ENCODE peak calls at places on chromosome 18, in six cellular contexts. One of them, this sample, is unnamed.

GRCh38 chr18:688322-688721 is 24.1 kb downstream of the ENOSF1 start:
- DNase-seq in Calu3: no peak
- DNase-seq in foreskin fibroblast: no peak
- DNase-seq in bronchial epithelial cell: no peak
- DNase-seq in nephron progenitor cell: no peak
- DNase-seq in NB4: no peak
- DNase-seq in this sample: no peak

GRCh38 chr18:49031511-49032188 is 80.9 kb upstream of the SMAD7 start:
- DNase-seq in bronchial epithelial cell: no peak
- DNase-seq in nephron progenitor cell: no peak
- DNase-seq in Calu3: no peak
- DNase-seq in NB4: no peak
- DNase-seq in foreskin fibroblast: no peak
- DNase-seq in this sample: no peak

GRCh38 chr18:76544511-76545350 is 49.7 kb upstream of the ZNF516 start:
- DNase-seq in NB4: peak
- DNase-seq in nephron progenitor cell: no peak
- DNase-seq in Calu3: no peak
- DNase-seq in foreskin fibroblast: no peak
- DNase-seq in bronchial epithelial cell: no peak
- DNase-seq in this sample: no peak

GRCh38 chr18:68033466-68033865 is 516.9 kb upstream of the DSEL start:
- DNase-seq in nephron progenitor cell: no peak
- DNase-seq in bronchial epithelial cell: no peak
- DNase-seq in foreskin fibroblast: peak
- DNase-seq in NB4: no peak
- DNase-seq in Calu3: no peak
- DNase-seq in this sample: no peak

GRCh38 chr18:56309104-56309503 is 329.3 kb downstream of the TXNL1 start:
- DNase-seq in foreskin fibroblast: no peak
- DNase-seq in Calu3: no peak
- DNase-seq in nephron progenitor cell: no peak
- DNase-seq in bronchial epithelial cell: peak
- DNase-seq in NB4: no peak
- DNase-seq in this sample: no peak

GRCh38 chr18:26482567-26482966 is 65.8 kb downstream of the KCTD1 start:
- DNase-seq in nephron progenitor cell: no peak
- DNase-seq in Calu3: peak
- DNase-seq in bronchial epithelial cell: no peak
- DNase-seq in NB4: no peak
- DNase-seq in foreskin fibroblast: no peak
- DNase-seq in this sample: no peak

GRCh38 chr18:55322176-55322735 is 265.7 kb downstream of the TCF4 start:
- DNase-seq in bronchial epithelial cell: peak
- DNase-seq in foreskin fibroblast: peak
- DNase-seq in nephron progenitor cell: peak
- DNase-seq in NB4: peak
- DNase-seq in Calu3: no peak
- DNase-seq in this sample: peak

GRCh38 chr18:56381151-56381550 is 257.2 kb downstream of the TXNL1 start:
- DNase-seq in Calu3: no peak
- DNase-seq in bronchial epithelial cell: no peak
- DNase-seq in foreskin fibroblast: no peak
- DNase-seq in NB4: no peak
- DNase-seq in nephron progenitor cell: no peak
- DNase-seq in this sample: no peak

GRCh38 chr18:67672142-67672541 is 155.6 kb upstream of the DSEL start:
- DNase-seq in NB4: no peak
- DNase-seq in Calu3: no peak
- DNase-seq in bronchial epithelial cell: peak
- DNase-seq in nephron progenitor cell: no peak
- DNase-seq in foreskin fibroblast: peak
- DNase-seq in this sample: no peak

GRCh38 chr18:70464343-70465114 is 175.7 kb downstream of the SOCS6 start:
- DNase-seq in bronchial epithelial cell: peak
- DNase-seq in Calu3: peak
- DNase-seq in nephron progenitor cell: peak
- DNase-seq in foreskin fibroblast: peak
- DNase-seq in NB4: peak
- DNase-seq in this sample: peak

DNA sequence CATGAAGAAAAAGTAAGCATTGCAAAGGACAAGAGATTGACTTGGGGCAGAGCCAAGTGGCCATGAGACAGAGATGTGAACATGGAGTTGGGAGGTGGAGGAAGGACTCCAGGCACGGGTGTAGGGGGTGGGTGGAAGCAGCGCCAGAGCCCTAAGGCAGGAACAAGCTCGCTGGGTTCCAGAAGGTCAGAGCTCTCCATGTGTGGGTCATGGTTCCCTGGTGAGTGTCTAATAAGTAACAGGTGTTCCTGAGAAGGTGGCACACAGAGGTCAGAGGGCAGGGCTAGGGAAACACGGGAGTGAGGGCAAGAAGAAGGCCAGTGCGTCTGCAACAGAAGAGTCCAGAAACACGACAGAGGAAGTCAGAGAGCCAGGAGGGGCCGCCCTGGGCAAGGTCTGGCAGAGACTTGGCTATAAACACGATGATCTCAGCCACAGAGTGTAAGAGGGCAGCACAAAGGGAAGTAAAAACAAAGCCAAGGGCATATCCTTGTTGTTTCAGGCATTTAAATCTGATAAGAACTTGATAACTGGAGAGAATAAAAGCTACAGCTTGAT is 260.8 kb downstream of the TGIF1 start:
- DNase-seq in nephron progenitor cell: no peak
- DNase-seq in foreskin fibroblast: peak
- DNase-seq in bronchial epithelial cell: peak
- DNase-seq in NB4: peak
- DNase-seq in Calu3: peak
- DNase-seq in this sample: peak
- TF ChIP-seq CTCF in nephron progenitor cell: no peak
- TF ChIP-seq CTCF in foreskin fibroblast: no peak
- TF ChIP-seq CTCF in bronchial epithelial cell: no peak
- TF ChIP-seq CTCF in NB4: no peak
- TF ChIP-seq CTCF in Calu3: no peak
- TF ChIP-seq CTCF in this sample: no peak

GRCh38 chr18:50192903-50193795 is 1.8 kb downstream of the MYO5B start:
- DNase-seq in nephron progenitor cell: peak
- DNase-seq in foreskin fibroblast: no peak
- DNase-seq in NB4: no peak
- DNase-seq in bronchial epithelial cell: peak
- DNase-seq in Calu3: peak
- DNase-seq in this sample: no peak

GRCh38 chr18:50196261-50196660 is 1.3 kb upstream of the MYO5B start:
- DNase-seq in NB4: no peak
- DNase-seq in Calu3: no peak
- DNase-seq in foreskin fibroblast: no peak
- DNase-seq in bronchial epithelial cell: no peak
- DNase-seq in nephron progenitor cell: no peak
- DNase-seq in this sample: no peak

GRCh38 chr18:50195689-50196088 is 742 bp upstream of the MYO5B start:
- DNase-seq in NB4: no peak
- DNase-seq in nephron progenitor cell: no peak
- DNase-seq in foreskin fibroblast: no peak
- DNase-seq in bronchial epithelial cell: no peak
- DNase-seq in Calu3: no peak
- DNase-seq in this sample: no peak

GRCh38 chr18:50193796-50194622 is 938 bp downstream of the MYO5B start:
- DNase-seq in NB4: no peak
- DNase-seq in Calu3: peak
- DNase-seq in foreskin fibroblast: no peak
- DNase-seq in bronchial epithelial cell: no peak
- DNase-seq in nephron progenitor cell: peak
- DNase-seq in this sample: peak

GRCh38 chr18:50194623-50195532 is at the start of gene MYO5B:
- DNase-seq in foreskin fibroblast: no peak
- DNase-seq in nephron progenitor cell: peak
- DNase-seq in bronchial epithelial cell: peak
- DNase-seq in NB4: no peak
- DNase-seq in Calu3: peak
- DNase-seq in this sample: peak
- TF ChIP-seq CTCF in foreskin fibroblast: no peak
- TF ChIP-seq CTCF in nephron progenitor cell: no peak
- TF ChIP-seq CTCF in bronchial epithelial cell: peak
- TF ChIP-seq CTCF in NB4: no peak
- TF ChIP-seq CTCF in Calu3: peak
- TF ChIP-seq CTCF in this sample: peak

GRCh38 chr18:23095463-23095862 is 39.8 kb upstream of the CABLES1 start:
- DNase-seq in Calu3: no peak
- DNase-seq in NB4: no peak
- DNase-seq in foreskin fibroblast: no peak
- DNase-seq in nephron progenitor cell: no peak
- DNase-seq in bronchial epithelial cell: no peak
- DNase-seq in this sample: no peak
- TF ChIP-seq CTCF in Calu3: no peak
- TF ChIP-seq CTCF in NB4: no peak
- TF ChIP-seq CTCF in foreskin fibroblast: no peak
- TF ChIP-seq CTCF in nephron progenitor cell: no peak
- TF ChIP-seq CTCF in bronchial epithelial cell: no peak
- TF ChIP-seq CTCF in this sample: no peak

GRCh38 chr18:54224379-54225014 is at the start of gene MBD2:
- DNase-seq in foreskin fibroblast: peak
- DNase-seq in nephron progenitor cell: peak
- DNase-seq in Calu3: peak
- DNase-seq in bronchial epithelial cell: peak
- DNase-seq in NB4: peak
- DNase-seq in this sample: peak
- TF ChIP-seq CTCF in foreskin fibroblast: no peak
- TF ChIP-seq CTCF in nephron progenitor cell: no peak
- TF ChIP-seq CTCF in Calu3: no peak
- TF ChIP-seq CTCF in bronchial epithelial cell: no peak
- TF ChIP-seq CTCF in NB4: peak
- TF ChIP-seq CTCF in this sample: no peak

DNA sequence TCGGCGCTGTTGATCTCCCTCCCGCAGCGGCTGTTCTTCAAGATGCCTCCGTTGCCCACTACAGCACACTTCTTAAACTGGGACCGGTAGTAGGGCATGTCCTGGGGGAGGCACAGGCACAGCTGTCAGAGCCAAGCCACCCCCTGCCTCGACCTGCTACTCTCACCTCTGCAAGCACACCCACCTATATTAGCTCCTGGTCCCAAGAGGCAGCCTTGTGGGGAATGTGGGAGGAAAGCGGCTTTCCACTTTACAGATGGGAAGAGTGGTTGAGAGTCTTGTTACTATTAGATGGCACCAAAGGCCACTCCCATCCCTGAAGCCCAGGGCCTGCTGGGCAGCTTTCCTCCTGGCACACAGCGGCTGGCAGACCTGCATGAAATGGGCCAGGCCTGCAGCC is 29.2 kb upstream of the LOXHD1 start:
- DNase-seq in bronchial epithelial cell: no peak
- DNase-seq in nephron progenitor cell: no peak
- DNase-seq in Calu3: no peak
- DNase-seq in foreskin fibroblast: no peak
- DNase-seq in NB4: no peak
- DNase-seq in this sample: no peak
- TF ChIP-seq CTCF in bronchial epithelial cell: no peak
- TF ChIP-seq CTCF in nephron progenitor cell: no peak
- TF ChIP-seq CTCF in Calu3: no peak
- TF ChIP-seq CTCF in foreskin fibroblast: no peak
- TF ChIP-seq CTCF in NB4: no peak
- TF ChIP-seq CTCF in this sample: no peak

DNA sequence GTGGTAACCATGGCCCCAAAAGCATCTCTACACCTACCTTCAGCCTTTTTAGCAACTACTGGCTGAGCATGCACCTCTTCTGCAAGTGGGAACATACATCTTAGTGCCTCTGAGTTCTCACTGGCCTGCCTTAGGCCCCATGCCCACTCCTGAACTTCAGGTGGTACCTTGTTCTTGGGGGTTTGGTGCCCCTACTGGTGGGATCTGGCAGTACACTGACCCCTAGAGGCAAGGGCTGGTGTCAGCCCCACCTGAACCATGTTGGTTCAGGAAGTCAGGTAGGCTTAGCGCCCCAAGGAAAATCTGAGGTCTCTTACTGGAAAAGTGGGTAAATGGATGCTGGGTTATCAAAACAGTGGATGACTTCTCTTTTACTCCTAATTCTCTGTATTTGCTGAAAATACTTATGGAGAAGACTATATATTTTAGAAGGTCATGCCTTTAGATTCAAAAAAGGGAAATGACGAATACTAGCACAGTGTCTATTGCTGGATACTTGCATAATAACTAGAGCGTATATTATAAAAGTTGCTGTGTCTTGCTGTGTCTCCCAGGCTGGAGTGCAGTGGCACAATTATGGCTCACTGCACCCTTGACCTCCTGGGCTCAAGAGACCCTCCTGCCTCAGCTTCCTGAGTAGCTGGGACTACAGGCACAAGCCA is 84.6 kb downstream of the RAB31 start:
- DNase-seq in bronchial epithelial cell: no peak
- DNase-seq in Calu3: peak
- DNase-seq in NB4: peak
- DNase-seq in nephron progenitor cell: peak
- DNase-seq in foreskin fibroblast: no peak
- DNase-seq in this sample: peak
- TF ChIP-seq CTCF in bronchial epithelial cell: peak
- TF ChIP-seq CTCF in Calu3: peak
- TF ChIP-seq CTCF in NB4: peak
- TF ChIP-seq CTCF in nephron progenitor cell: peak
- TF ChIP-seq CTCF in foreskin fibroblast: no peak
- TF ChIP-seq CTCF in this sample: peak

GRCh38 chr18:23920054-23920453 is 94.5 kb upstream of the TTC39C start:
- DNase-seq in NB4: no peak
- DNase-seq in foreskin fibroblast: no peak
- DNase-seq in nephron progenitor cell: no peak
- DNase-seq in Calu3: no peak
- DNase-seq in bronchial epithelial cell: peak
- DNase-seq in this sample: no peak

GRCh38 chr18:23924813-23925212 is 89.7 kb upstream of the TTC39C start:
- DNase-seq in Calu3: no peak
- DNase-seq in foreskin fibroblast: peak
- DNase-seq in NB4: no peak
- DNase-seq in nephron progenitor cell: no peak
- DNase-seq in bronchial epithelial cell: no peak
- DNase-seq in this sample: no peak

GRCh38 chr18:23922939-23923338 is 91.6 kb upstream of the TTC39C start:
- DNase-seq in Calu3: no peak
- DNase-seq in foreskin fibroblast: no peak
- DNase-seq in NB4: peak
- DNase-seq in nephron progenitor cell: no peak
- DNase-seq in bronchial epithelial cell: no peak
- DNase-seq in this sample: no peak

GRCh38 chr18:23918395-23919032 is 96.0 kb upstream of the TTC39C start:
- DNase-seq in Calu3: peak
- DNase-seq in foreskin fibroblast: peak
- DNase-seq in NB4: peak
- DNase-seq in bronchial epithelial cell: peak
- DNase-seq in nephron progenitor cell: peak
- DNase-seq in this sample: peak

GRCh38 chr18:23921716-23922285 is 92.8 kb upstream of the TTC39C start:
- DNase-seq in foreskin fibroblast: no peak
- DNase-seq in bronchial epithelial cell: no peak
- DNase-seq in nephron progenitor cell: no peak
- DNase-seq in Calu3: no peak
- DNase-seq in NB4: peak
- DNase-seq in this sample: no peak
- TF ChIP-seq CTCF in foreskin fibroblast: no peak
- TF ChIP-seq CTCF in bronchial epithelial cell: no peak
- TF ChIP-seq CTCF in nephron progenitor cell: no peak
- TF ChIP-seq CTCF in Calu3: no peak
- TF ChIP-seq CTCF in NB4: no peak
- TF ChIP-seq CTCF in this sample: no peak

GRCh38 chr18:8786766-8787670 is 81.7 kb downstream of the MTCL1 start:
- DNase-seq in nephron progenitor cell: no peak
- DNase-seq in Calu3: no peak
- DNase-seq in foreskin fibroblast: no peak
- DNase-seq in bronchial epithelial cell: peak
- DNase-seq in NB4: no peak
- DNase-seq in this sample: no peak
- TF ChIP-seq CTCF in nephron progenitor cell: no peak
- TF ChIP-seq CTCF in Calu3: no peak
- TF ChIP-seq CTCF in foreskin fibroblast: no peak
- TF ChIP-seq CTCF in bronchial epithelial cell: no peak
- TF ChIP-seq CTCF in NB4: no peak
- TF ChIP-seq CTCF in this sample: no peak

This sample was measured in endothelial cell.